ENCODE peak calls at places on chromosomes 11 and 22, in seven cellular contexts. G is heart left ventricle, Q is pancreas, Z is fibroblast of lung, O is A549, M is psoas muscle, X is stomach. J is an unnamed sample.

GRCh38 chr11:26025680-26026079 is 306.2 kb upstream of the ANO3 start:
- DNase-seq in G (no peak), Q (no peak), Z (peak; percentile 41), O (no peak), M (no peak), X (no peak), J (no peak)

GRCh38 chr11:45560153-45560934 is 105.1 kb downstream of the CHST1 start:
- DNase-seq in G (no peak), Q (no peak), Z (no peak), O (no peak), M (peak; percentile 78), X (no peak), J (peak; percentile 43)

GRCh38 chr11:116193321-116194114 is 579.3 kb downstream of the BUD13 start:
- DNase-seq in G (peak; percentile 40), Q (peak; percentile 65), Z (peak; percentile 53), O (peak; percentile 15), M (no peak), X (peak; percentile 67), J (peak; percentile 44)

GRCh38 chr11:101035872-101036271 is 93.7 kb downstream of the PGR start:
- DNase-seq in G (no peak), Q (no peak), Z (no peak), O (no peak), M (no peak), X (no peak), J (no peak)

GRCh38 chr11:304915-305833 is 2.4 kb upstream of the IFITM2 start:
- DNase-seq in G (peak; percentile 59), Q (peak; percentile 61), Z (peak; percentile 88), O (peak; percentile 84), M (peak; percentile 73), X (peak; percentile 65), J (no peak)

GRCh38 chr11:88538088-88538487 is 200.6 kb upstream of the CTSC start:
- DNase-seq in G (no peak), Q (no peak), Z (peak; percentile 42), O (peak; percentile 29), M (no peak), X (no peak), J (no peak)

GRCh38 chr11:68812526-68812925 is 29.2 kb downstream of the CPT1A start:
- DNase-seq in G (peak; percentile 49), Q (no peak), Z (no peak), O (no peak), M (no peak), X (no peak), J (no peak)

GRCh38 chr11:357582-357981 is 11.7 kb upstream of the B4GALNT4 start:
- DNase-seq in G (no peak), Q (no peak), Z (no peak), O (no peak), M (no peak), X (no peak), J (no peak)

GRCh38 chr22:45867118-45867905 is 109.7 kb downstream of the WNT7B start:
- DNase-seq in G (no peak), Q (peak; percentile 62), Z (peak; percentile 23), O (no peak), M (peak; percentile 54), X (peak; percentile 23), J (peak; percentile 49)

GRCh38 chr11:10263929-10264328 is 30.1 kb downstream of the SBF2 start:
- DNase-seq in G (no peak), Q (no peak), Z (peak; percentile 17), O (no peak), M (no peak), X (no peak), J (no peak)

GRCh38 chr22:29734429-29734828 is 14.6 kb downstream of the CABP7 start:
- DNase-seq in G (no peak), Q (no peak), Z (no peak), O (no peak), M (no peak), X (no peak), J (no peak)

GRCh38 chr11:85385561-85385960 is 241.6 kb downstream of the DLG2 start:
- DNase-seq in G (no peak), Q (no peak), Z (no peak), O (no peak), M (no peak), X (no peak), J (no peak)

GRCh38 chr11:117818036-117818858 is 6.3 kb downstream of the FXYD2 start:
- DNase-seq in G (no peak), Q (peak; percentile 55), Z (peak; percentile 31), O (no peak), M (peak; percentile 46), X (no peak), J (no peak)

GRCh38 chr11:89489930-89490329 is 1.2 kb downstream of the NOX4 start:
- DNase-seq in G (no peak), Q (no peak), Z (no peak), O (no peak), M (no peak), X (no peak), J (no peak)

GRCh38 chr22:37045958-37046357 is 5.6 kb upstream of the KCTD17 start:
- DNase-seq in G (no peak), Q (no peak), Z (peak; percentile 28), O (peak; percentile 32), M (no peak), X (no peak), J (no peak)

GRCh38 chr11:61056566-61056965 is 45.7 kb upstream of the CD5 start:
- DNase-seq in G (no peak), Q (no peak), Z (no peak), O (no peak), M (no peak), X (no peak), J (no peak)

GRCh38 chr11:124586247-124586860 is 16.6 kb downstream of the OR8A1 start:
- DNase-seq in G (peak; percentile 40), Q (peak; percentile 67), Z (peak; percentile 72), O (peak; percentile 2), M (peak; percentile 64), X (peak; percentile 55), J (peak; percentile 64)

GRCh38 chr22:39266398-39267030 is 21.7 kb upstream of the PDGFB start:
- DNase-seq in G (no peak), Q (no peak), Z (peak; percentile 60), O (no peak), M (no peak), X (no peak), J (no peak)

GRCh38 chr11:120182790-120183491 is 27.9 kb upstream of the OAF start:
- DNase-seq in G (peak; percentile 60), Q (peak; percentile 62), Z (no peak), O (no peak), M (peak; percentile 80), X (peak; percentile 49), J (peak; percentile 71)

DNA sequence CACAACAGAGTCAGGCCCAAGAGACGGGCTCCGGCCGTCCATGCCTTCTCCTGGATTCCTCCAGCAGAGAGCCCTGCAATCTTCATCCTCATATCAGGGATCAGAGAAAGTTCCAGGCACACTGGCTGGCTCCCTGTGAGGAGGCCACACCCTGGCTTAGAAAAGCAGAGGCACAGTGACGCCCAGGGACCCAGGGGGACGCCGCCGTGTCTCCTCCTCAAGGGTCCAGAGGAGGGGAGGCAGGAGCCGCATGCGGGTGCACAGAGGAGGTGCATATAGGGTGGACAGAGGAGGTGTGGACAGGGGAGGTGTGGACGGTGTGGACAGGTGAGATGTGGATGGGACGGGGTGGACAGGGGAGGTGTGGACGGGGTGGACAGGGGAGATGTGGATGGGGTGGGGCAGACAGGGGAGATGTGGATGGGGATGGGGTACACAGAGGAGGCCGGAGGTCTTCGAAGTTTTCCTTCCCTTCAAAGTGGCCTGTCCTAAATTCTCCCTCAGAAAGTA is 1521.9 kb downstream of the BRD1 start:
- DNase-seq in G (no peak), Q (no peak), Z (no peak), O (no peak), M (no peak), X (no peak), J (no peak)
- H3K9me3 ChIP-seq in G (no peaks in the 10 kb centered on the region), Q (no peaks in the 10 kb centered on the region), Z (no peaks in the 10 kb centered on the region), O (no peaks in the 10 kb centered on the region), M (no peaks in the 10 kb centered on the region), X (no peaks in the 10 kb centered on the region), J (peaks cover 4% of the 10 kb centered on the region)

DNA sequence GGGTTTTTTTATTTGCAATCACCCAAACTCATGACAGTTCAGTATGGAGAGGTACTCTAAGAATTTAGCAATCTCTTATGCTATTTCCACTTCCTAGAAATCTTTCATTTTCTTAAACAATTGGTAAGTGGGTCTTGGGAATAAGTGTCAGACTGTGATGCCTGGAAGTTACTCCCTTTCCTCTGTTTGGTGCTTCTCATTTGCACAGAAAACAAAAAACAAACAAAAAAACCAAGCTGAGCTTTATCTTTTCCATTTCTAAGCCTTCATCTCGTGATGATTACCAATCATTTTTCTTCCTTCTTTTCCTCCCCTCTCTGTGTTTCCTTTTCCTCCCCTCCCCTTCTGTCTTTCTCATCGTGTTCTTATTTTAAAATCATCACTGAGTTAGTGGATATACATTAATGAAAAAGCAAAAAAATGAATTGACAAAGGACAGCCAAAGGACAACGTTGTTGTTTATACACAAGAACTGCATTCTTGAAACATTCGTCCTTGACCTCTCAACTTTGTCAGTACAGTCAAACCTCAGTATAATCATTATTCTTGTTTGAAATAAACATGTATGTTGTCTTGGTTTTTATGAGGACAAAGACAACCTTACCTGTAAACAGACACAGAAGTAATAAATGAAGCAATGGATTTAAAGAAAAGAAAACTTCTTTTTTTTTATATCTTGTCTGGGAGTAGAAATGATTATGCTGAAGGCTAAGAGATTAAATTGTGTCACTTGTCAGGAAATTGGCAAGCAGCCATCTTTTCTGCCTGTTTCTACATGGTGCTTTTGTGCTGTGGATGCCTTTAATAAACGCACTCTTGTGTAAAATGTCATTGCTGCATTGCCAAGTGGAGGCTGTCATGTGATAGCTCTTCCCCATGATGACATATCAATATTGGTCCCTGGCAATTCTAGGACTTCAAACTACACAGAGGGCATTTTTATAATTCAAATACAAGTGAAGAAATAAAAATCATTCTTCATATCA is 803.2 kb upstream of the CCDC90B start:
- DNase-seq in G (no peak), Q (no peak), Z (peak; percentile 1), O (no peak), M (no peak), X (no peak), J (peak; percentile 63)
- H3K4me1 ChIP-seq in G (no peaks in the 10 kb centered on the region), Q (no peaks in the 10 kb centered on the region), Z (no peaks in the 10 kb centered on the region), O (no peaks in the 10 kb centered on the region), M (no peaks in the 10 kb centered on the region), X (no peaks in the 10 kb centered on the region), J (peaks cover 17% of the 10 kb centered on the region)

GRCh38 chr11:5928811-5929210 is 13.2 kb upstream of the OR56A3 start:
- DNase-seq in G (no peak), Q (no peak), Z (no peak), O (no peak), M (no peak), X (no peak), J (no peak)
- H3K9me3 ChIP-seq in G (peaks cover 26% of the 10 kb centered on the region), Q (no peaks in the 10 kb centered on the region), Z (no peaks in the 10 kb centered on the region), O (peaks cover 5% of the 10 kb centered on the region), M (no peaks in the 10 kb centered on the region), X (no peaks in the 10 kb centered on the region), J (no peaks in the 10 kb centered on the region)

DNA sequence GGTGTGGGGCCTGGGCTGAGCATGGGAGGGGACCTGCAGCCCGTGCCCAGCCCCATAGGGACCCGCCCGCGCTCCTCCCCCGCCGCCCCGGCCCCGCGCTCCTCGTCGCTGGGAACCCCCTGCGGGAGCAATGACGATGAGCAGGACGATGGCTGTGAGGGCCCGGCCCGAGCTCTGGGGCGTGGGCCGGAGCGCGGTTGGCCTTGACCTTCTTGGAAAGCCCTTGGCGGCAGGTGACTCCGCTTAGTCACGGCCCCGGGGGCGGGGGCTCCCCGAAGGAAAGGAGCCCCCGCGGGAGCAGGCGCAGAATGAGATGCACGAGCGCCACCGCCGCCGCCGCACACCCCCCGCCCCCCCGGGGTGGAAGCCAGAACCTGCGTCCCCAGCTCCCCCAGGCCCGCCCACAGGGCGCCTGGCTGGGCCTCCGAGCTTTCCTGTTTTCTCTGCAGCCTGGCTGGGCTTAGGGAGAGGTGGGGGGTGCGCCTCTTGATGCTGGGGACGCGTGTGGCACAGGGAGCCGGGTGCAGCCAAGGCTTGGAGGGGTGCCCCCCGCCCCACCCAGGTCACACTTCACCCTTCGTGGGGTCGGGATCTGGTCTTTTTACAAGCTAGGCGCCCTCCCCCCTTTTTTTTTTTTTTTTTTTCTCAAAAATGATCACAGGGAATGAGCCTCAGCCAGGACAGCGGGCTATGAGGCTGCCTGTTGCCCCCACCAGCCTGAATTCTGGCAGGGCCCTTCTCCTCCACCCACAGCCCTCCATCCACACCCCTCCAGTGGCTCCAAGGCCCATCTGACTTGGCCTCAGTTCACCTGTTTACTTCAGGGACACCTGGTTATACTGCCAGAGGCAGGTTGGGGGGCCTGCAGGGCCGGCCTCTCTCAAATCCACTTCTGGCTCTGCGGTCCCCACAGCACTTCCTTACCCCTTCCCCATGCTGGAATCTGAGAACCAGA is 17.9 kb downstream of the CRELD2 start:
- DNase-seq in G (peak; percentile 97), Q (peak; percentile 92), Z (peak; percentile 85), O (no peak), M (peak; percentile 97), X (peak; percentile 95), J (peak; percentile 81)
- H3K4me1 ChIP-seq in G (peaks cover 52% of the 10 kb centered on the region), Q (peaks cover 14% of the 10 kb centered on the region), Z (peaks cover 24% of the 10 kb centered on the region), O (peaks cover 23% of the 10 kb centered on the region), M (peaks cover 52% of the 10 kb centered on the region), X (peaks cover 58% of the 10 kb centered on the region), J (peaks cover 25% of the 10 kb centered on the region)